ENCODE peak calls at places on chromosomes 4 and X, in four cellular contexts. One of them, this sample, is unnamed.
A peak's percentile ranks its signal among the peaks of the same experiment; 100 is the strongest.

GRCh38 chrX:10781847-10782530 is 161.6 kb upstream of the MID1 start:
- DNase-seq in mucosa of descending colon: no peak
- DNase-seq in body of pancreas: no peak
- DNase-seq in endothelial cell of umbilical vein: no peak
- DNase-seq in this sample: no peak

GRCh38 chr4:140028676-140029407 is 125.1 kb downstream of the MAML3 start:
- DNase-seq in mucosa of descending colon: no peak
- DNase-seq in body of pancreas: no peak
- DNase-seq in endothelial cell of umbilical vein: no peak
- DNase-seq in this sample: no peak

GRCh38 chr4:124177647-124178425 is 534.7 kb downstream of the ANKRD50 start:
- DNase-seq in endothelial cell of umbilical vein: peak; percentile 83
- DNase-seq in mucosa of descending colon: no peak
- DNase-seq in body of pancreas: no peak
- DNase-seq in this sample: peak; percentile 70

GRCh38 chrX:123860506-123860840 is 620 bp downstream of the XIAP start:
- DNase-seq in endothelial cell of umbilical vein: peak; percentile 63
- DNase-seq in body of pancreas: no peak
- DNase-seq in mucosa of descending colon: no peak
- DNase-seq in this sample: no peak

GRCh38 chr4:30605616-30606015 is 114.6 kb upstream of the PCDH7 start:
- DNase-seq in endothelial cell of umbilical vein: no peak
- DNase-seq in body of pancreas: no peak
- DNase-seq in mucosa of descending colon: no peak
- DNase-seq in this sample: no peak

GRCh38 chrX:11756354-11757318 is 1.4 kb upstream of the MSL3 start:
- DNase-seq in endothelial cell of umbilical vein: no peak
- DNase-seq in body of pancreas: no peak
- DNase-seq in mucosa of descending colon: no peak
- DNase-seq in this sample: peak; percentile 13

GRCh38 chr4:182885738-182886077 is 31.5 kb downstream of the DCTD start:
- DNase-seq in mucosa of descending colon: no peak
- DNase-seq in endothelial cell of umbilical vein: no peak
- DNase-seq in body of pancreas: no peak
- DNase-seq in this sample: peak; percentile 29

GRCh38 chrX:149871940-149872339 is 9.0 kb upstream of the MAGEA8 start:
- DNase-seq in endothelial cell of umbilical vein: peak; percentile 1
- DNase-seq in mucosa of descending colon: peak; percentile 50
- DNase-seq in body of pancreas: no peak
- DNase-seq in this sample: no peak

GRCh38 chr4:81919810-81920209 is 448.1 kb upstream of the RASGEF1B start:
- DNase-seq in endothelial cell of umbilical vein: no peak
- DNase-seq in mucosa of descending colon: no peak
- DNase-seq in body of pancreas: no peak
- DNase-seq in this sample: no peak

GRCh38 chr4:97153042-97153441 is 990.2 kb downstream of the STPG2 start:
- DNase-seq in mucosa of descending colon: no peak
- DNase-seq in endothelial cell of umbilical vein: peak; percentile 36
- DNase-seq in body of pancreas: no peak
- DNase-seq in this sample: peak; percentile 3

GRCh38 chrX:13825178-13825762 is 8.4 kb upstream of the GPM6B start:
- DNase-seq in mucosa of descending colon: no peak
- DNase-seq in body of pancreas: no peak
- DNase-seq in endothelial cell of umbilical vein: no peak
- DNase-seq in this sample: no peak

GRCh38 chr4:2141762-2142520 is 82.8 kb downstream of the NAT8L start:
- DNase-seq in mucosa of descending colon: no peak
- DNase-seq in endothelial cell of umbilical vein: no peak
- DNase-seq in body of pancreas: no peak
- DNase-seq in this sample: no peak

GRCh38 chr4:39526283-39526682 is 956 bp downstream of the UGDH start:
- DNase-seq in mucosa of descending colon: no peak
- DNase-seq in endothelial cell of umbilical vein: no peak
- DNase-seq in body of pancreas: no peak
- DNase-seq in this sample: peak; percentile 33

GRCh38 chr4:47493238-47494123 is 8.4 kb downstream of the ATP10D start:
- DNase-seq in endothelial cell of umbilical vein: no peak
- DNase-seq in body of pancreas: no peak
- DNase-seq in mucosa of descending colon: no peak
- DNase-seq in this sample: no peak

GRCh38 chr4:155587766-155588165 is 78.9 kb upstream of the GUCY1A1 start:
- DNase-seq in mucosa of descending colon: no peak
- DNase-seq in body of pancreas: no peak
- DNase-seq in endothelial cell of umbilical vein: no peak
- DNase-seq in this sample: no peak

GRCh38 chrX:145729635-145730034 is 88.0 kb upstream of the SLITRK2 start:
- DNase-seq in endothelial cell of umbilical vein: no peak
- DNase-seq in mucosa of descending colon: no peak
- DNase-seq in body of pancreas: no peak
- DNase-seq in this sample: no peak

GRCh38 chr4:6333301-6334202 is 63.9 kb downstream of the WFS1 start:
- DNase-seq in body of pancreas: no peak
- DNase-seq in mucosa of descending colon: no peak
- DNase-seq in endothelial cell of umbilical vein: no peak
- DNase-seq in this sample: no peak

GRCh38 chr4:64079316-64079715 is 329.9 kb downstream of the TECRL start:
- DNase-seq in mucosa of descending colon: no peak
- DNase-seq in endothelial cell of umbilical vein: no peak
- DNase-seq in body of pancreas: no peak
- DNase-seq in this sample: no peak

GRCh38 chr4:144295286-144295995 is 154.9 kb upstream of the GYPA start:
- DNase-seq in mucosa of descending colon: no peak
- DNase-seq in body of pancreas: no peak
- DNase-seq in endothelial cell of umbilical vein: peak; percentile 4
- DNase-seq in this sample: peak; percentile 25

GRCh38 chr4:38202223-38202622 is 242.0 kb downstream of the PTTG2 start:
- DNase-seq in endothelial cell of umbilical vein: no peak
- DNase-seq in body of pancreas: no peak
- DNase-seq in mucosa of descending colon: no peak
- DNase-seq in this sample: no peak

GRCh38 chrX:129823115-129823514 is 20.6 kb downstream of the ZDHHC9 start:
- DNase-seq in endothelial cell of umbilical vein: peak; percentile 44
- DNase-seq in mucosa of descending colon: no peak
- DNase-seq in body of pancreas: no peak
- DNase-seq in this sample: peak; percentile 61

GRCh38 chr4:64230709-64231310 is 178.4 kb downstream of the TECRL start:
- DNase-seq in body of pancreas: no peak
- DNase-seq in endothelial cell of umbilical vein: no peak
- DNase-seq in mucosa of descending colon: no peak
- DNase-seq in this sample: no peak

GRCh38 chrX:75746891-75747639 is 38.0 kb downstream of the MAGEE2 start:
- DNase-seq in endothelial cell of umbilical vein: no peak
- DNase-seq in mucosa of descending colon: peak; percentile 44
- DNase-seq in body of pancreas: peak; percentile 35
- DNase-seq in this sample: peak; percentile 61

GRCh38 chr4:145731026-145731425 is 51.1 kb downstream of the C4orf51 start:
- DNase-seq in endothelial cell of umbilical vein: no peak
- DNase-seq in body of pancreas: peak; percentile 85
- DNase-seq in mucosa of descending colon: peak; percentile 35
- DNase-seq in this sample: no peak

GRCh38 chr4:118762753-118763477 is 73.0 kb downstream of the SEC24D start:
- DNase-seq in body of pancreas: no peak
- DNase-seq in mucosa of descending colon: no peak
- DNase-seq in endothelial cell of umbilical vein: no peak
- DNase-seq in this sample: peak; percentile 65
- H3K36me3 ChIP-seq in body of pancreas: peaks cover 10% of the 10 kb centered on the region
- H3K36me3 ChIP-seq in mucosa of descending colon: no peaks in the 10 kb centered on the region
- H3K36me3 ChIP-seq in endothelial cell of umbilical vein: peaks cover 14% of the 10 kb centered on the region
- H3K36me3 ChIP-seq in this sample: peaks cover 48% of the 10 kb centered on the region

GRCh38 chr4:28744066-28744465 is 1883.4 kb downstream of the STIM2 start:
- DNase-seq in body of pancreas: no peak
- DNase-seq in endothelial cell of umbilical vein: no peak
- DNase-seq in mucosa of descending colon: no peak
- DNase-seq in this sample: peak; percentile 1
- H3K36me3 ChIP-seq in body of pancreas: no peaks in the 10 kb centered on the region
- H3K36me3 ChIP-seq in endothelial cell of umbilical vein: no peaks in the 10 kb centered on the region
- H3K36me3 ChIP-seq in mucosa of descending colon: no peaks in the 10 kb centered on the region
- H3K36me3 ChIP-seq in this sample: no peaks in the 10 kb centered on the region

GRCh38 chrX:107730991-107731766 is 44.4 kb downstream of the TSC22D3 start:
- DNase-seq in body of pancreas: peak; percentile 52
- DNase-seq in endothelial cell of umbilical vein: peak; percentile 57
- DNase-seq in mucosa of descending colon: no peak
- DNase-seq in this sample: no peak
- H3K36me3 ChIP-seq in body of pancreas: no peaks in the 10 kb centered on the region
- H3K36me3 ChIP-seq in endothelial cell of umbilical vein: no peaks in the 10 kb centered on the region
- H3K36me3 ChIP-seq in mucosa of descending colon: no peaks in the 10 kb centered on the region
- H3K36me3 ChIP-seq in this sample: no peaks in the 10 kb centered on the region

GRCh38 chrX:71543316-71543715 is 10.4 kb downstream of the OGT start:
- DNase-seq in mucosa of descending colon: no peak
- DNase-seq in endothelial cell of umbilical vein: peak; percentile 80
- DNase-seq in body of pancreas: no peak
- DNase-seq in this sample: peak; percentile 60
- H3K36me3 ChIP-seq in mucosa of descending colon: no peaks in the 10 kb centered on the region
- H3K36me3 ChIP-seq in endothelial cell of umbilical vein: peaks cover 10% of the 10 kb centered on the region
- H3K36me3 ChIP-seq in body of pancreas: no peaks in the 10 kb centered on the region
- H3K36me3 ChIP-seq in this sample: peaks cover 42% of the 10 kb centered on the region

GRCh38 chr4:99076292-99076976 is 12.2 kb downstream of the ADH5 start:
- DNase-seq in mucosa of descending colon: no peak
- DNase-seq in body of pancreas: no peak
- DNase-seq in endothelial cell of umbilical vein: no peak
- DNase-seq in this sample: no peak

GRCh38 chr4:99078336-99078735 is 10.3 kb downstream of the ADH5 start:
- DNase-seq in endothelial cell of umbilical vein: no peak
- DNase-seq in mucosa of descending colon: no peak
- DNase-seq in body of pancreas: no peak
- DNase-seq in this sample: no peak

GRCh38 chr4:99077177-99077576 is 11.4 kb downstream of the ADH5 start:
- DNase-seq in body of pancreas: no peak
- DNase-seq in endothelial cell of umbilical vein: no peak
- DNase-seq in mucosa of descending colon: no peak
- DNase-seq in this sample: no peak

GRCh38 chr4:99071159-99071558 is 17.4 kb downstream of the ADH5 start:
- DNase-seq in body of pancreas: no peak
- DNase-seq in endothelial cell of umbilical vein: no peak
- DNase-seq in mucosa of descending colon: no peak
- DNase-seq in this sample: no peak

GRCh38 chr4:99074816-99075215 is 13.8 kb downstream of the ADH5 start:
- DNase-seq in endothelial cell of umbilical vein: no peak
- DNase-seq in mucosa of descending colon: no peak
- DNase-seq in body of pancreas: no peak
- DNase-seq in this sample: no peak
- H3K36me3 ChIP-seq in endothelial cell of umbilical vein: peaks cover 8% of the 10 kb centered on the region
- H3K36me3 ChIP-seq in mucosa of descending colon: no peaks in the 10 kb centered on the region
- H3K36me3 ChIP-seq in body of pancreas: no peaks in the 10 kb centered on the region
- H3K36me3 ChIP-seq in this sample: peaks cover 100% of the 10 kb centered on the region